ENCODE peak calls at places on chromosomes 13 and 19, in seven cellular contexts. W, V, U, S, M, N and D are unnamed samples.

GRCh38 chr19:44093931-44094765 is at the start of gene ZNF224:
- DNase-seq in W (peak; percentile 94), U (peak; percentile 89), M (peak; percentile 87), S (peak; percentile 93), N (peak; percentile 90), V (peak; percentile 95), D (peak; percentile 94)

GRCh38 chr19:49135686-49136085 is 16.3 kb downstream of the PPFIA3 start:
- DNase-seq in U (no peak), M (no peak), W (no peak), V (no peak), S (no peak), N (no peak), D (no peak)

GRCh38 chr19:42423462-42424344 is 3.5 kb downstream of the LIPE start:
- DNase-seq in V (peak; percentile 88), S (peak; percentile 88), N (peak; percentile 90), M (peak; percentile 88), W (peak; percentile 92), U (peak; percentile 86), D (peak; percentile 87)

GRCh38 chr19:48319647-48320537 is 5.5 kb upstream of the EMP3 start:
- DNase-seq in U (peak; percentile 63), M (peak; percentile 86), S (peak; percentile 91), V (peak; percentile 77), W (peak; percentile 90), N (peak; percentile 75), D (peak; percentile 86)

GRCh38 chr19:48480476-48481190 is 11.5 kb downstream of the CYTH2 start:
- DNase-seq in N (no peak), U (no peak), M (peak; percentile 64), S (no peak), W (no peak), V (peak; percentile 52), D (peak; percentile 88)

GRCh38 chr13:51158923-51159322 is 47.8 kb upstream of the C13orf42 start:
- DNase-seq in V (peak; percentile 9), M (no peak), U (no peak), S (no peak), N (no peak), W (no peak), D (no peak)

GRCh38 chr19:55653651-55654322 is 1.0 kb upstream of the U2AF2 start:
- DNase-seq in N (peak; percentile 99), M (peak; percentile 98), V (peak; percentile 99), S (peak; percentile 98), W (peak; percentile 99), U (peak; percentile 96), D (peak; percentile 99)

GRCh38 chr13:80012281-80012680 is 328.6 kb downstream of the SPRY2 start:
- DNase-seq in S (no peak), N (no peak), V (peak; percentile 42), U (no peak), W (no peak), M (no peak), D (peak; percentile 37)

GRCh38 chr13:34750078-34750703 is 191.9 kb upstream of the NBEA start:
- DNase-seq in U (peak; percentile 28), V (no peak), M (peak; percentile 26), N (no peak), W (no peak), S (peak; percentile 44), D (no peak)

GRCh38 chr19:46493236-46494114 is 2.2 kb downstream of the PNMA8B start:
- DNase-seq in V (no peak), U (no peak), S (peak; percentile 55), N (no peak), M (peak; percentile 55), W (peak; percentile 72), D (peak; percentile 81)

GRCh38 chr13:102550507-102550906 is 46.3 kb upstream of the TPP2 start:
- DNase-seq in V (no peak), S (no peak), U (no peak), N (no peak), M (no peak), W (no peak), D (no peak)

GRCh38 chr19:33737704-33738103 is 59.0 kb upstream of the KCTD15 start:
- DNase-seq in N (no peak), W (no peak), S (no peak), M (no peak), V (no peak), U (no peak), D (no peak)

GRCh38 chr13:109206616-109207015 is 577.2 kb downstream of the MYO16 start:
- DNase-seq in V (no peak), M (no peak), S (no peak), U (no peak), W (no peak), N (no peak), D (no peak)

GRCh38 chr13:103036268-103036667 is 29.9 kb downstream of the SLC10A2 start:
- DNase-seq in M (no peak), V (no peak), N (no peak), W (no peak), U (no peak), S (no peak), D (no peak)

DNA sequence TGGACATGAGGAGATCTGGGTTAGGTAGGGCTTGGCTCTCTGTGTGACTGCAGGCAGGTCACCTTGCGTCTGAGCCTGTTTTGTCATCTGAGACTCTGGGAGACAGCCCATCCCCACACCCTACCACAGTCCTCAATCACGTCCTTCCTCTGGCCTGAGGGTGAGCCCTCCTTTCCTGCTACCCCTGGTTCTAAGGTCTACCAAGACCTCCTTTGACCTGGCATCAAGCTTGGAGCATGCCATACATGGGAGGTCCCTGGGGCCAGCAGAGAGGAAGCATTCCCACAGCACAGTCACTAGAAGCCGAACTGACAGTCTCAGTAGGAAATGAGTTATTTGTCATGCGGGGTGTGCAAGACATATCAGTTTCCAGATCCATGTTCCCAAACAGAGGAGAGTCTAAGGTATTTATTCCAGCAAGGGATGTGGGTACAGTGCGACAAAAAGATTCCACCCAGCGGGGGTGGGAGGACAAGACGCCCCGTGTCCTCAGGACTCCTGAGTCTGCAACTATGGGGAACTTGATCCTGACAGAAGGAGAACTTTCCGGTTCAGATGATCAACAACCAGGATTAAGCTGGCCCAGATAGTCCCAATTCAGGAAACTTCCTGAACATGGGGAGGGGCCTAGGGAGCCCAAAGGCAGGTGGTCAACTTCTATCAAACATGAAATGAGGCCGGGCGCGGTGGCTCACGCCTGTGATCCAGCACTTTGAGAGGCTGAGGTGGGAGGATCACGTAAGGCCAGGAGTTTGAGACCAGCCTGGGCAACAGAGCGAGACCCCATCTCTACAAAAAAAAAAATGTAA is 9.5 kb downstream of the ARRDC2 start:
- DNase-seq in N (no peak), V (peak; percentile 79), S (no peak), U (no peak), W (no peak), M (no peak), D (no peak)
- H3K27ac ChIP-seq in N (no peak overlapping the region), V (peak overlapping the region; percentile 61), S (peak overlapping the region; percentile 74), U (no peak overlapping the region), W (peak overlapping the region; percentile 84), M (peak overlapping the region; percentile 74), D (peak overlapping the region; percentile 75)

DNA sequence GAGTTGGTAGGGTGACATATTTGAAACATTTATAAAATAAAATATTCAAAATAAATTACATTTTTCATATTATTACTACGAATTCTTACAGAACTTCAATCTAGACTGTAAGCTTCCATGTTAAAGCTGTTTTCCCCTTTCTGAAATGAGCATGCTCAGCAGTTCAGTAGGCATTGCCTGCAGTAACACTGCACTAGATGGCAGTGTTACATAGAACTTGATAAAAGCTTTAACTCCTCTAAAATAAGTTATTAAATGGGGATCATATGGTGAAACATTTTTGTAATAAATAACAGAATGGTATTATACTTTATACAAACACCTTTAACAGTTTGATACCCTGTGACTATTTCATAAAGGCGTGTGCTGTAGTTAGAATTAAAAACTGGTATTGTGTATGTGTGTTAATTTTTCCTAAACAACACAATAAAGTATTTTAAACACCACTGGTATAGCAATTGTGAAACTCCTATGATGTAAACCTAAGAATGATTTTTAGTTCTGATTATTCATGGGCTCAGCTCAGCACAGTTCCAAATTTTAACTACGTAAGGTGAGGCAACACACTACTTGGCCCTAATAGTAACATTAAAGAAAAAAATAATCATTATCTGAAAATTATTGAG is 11.6 kb upstream of the GPR18 start:
- DNase-seq in M (no peak), U (peak; percentile 35), S (no peak), V (peak; percentile 71), W (no peak), N (peak; percentile 78), D (no peak)
- TF ChIP-seq CTCF in M (peak; percentile 81), U (peak; percentile 64), S (peak; percentile 70), V (peak; percentile 52), W (no peak), N (peak; percentile 93), D (peak; percentile 75)

DNA sequence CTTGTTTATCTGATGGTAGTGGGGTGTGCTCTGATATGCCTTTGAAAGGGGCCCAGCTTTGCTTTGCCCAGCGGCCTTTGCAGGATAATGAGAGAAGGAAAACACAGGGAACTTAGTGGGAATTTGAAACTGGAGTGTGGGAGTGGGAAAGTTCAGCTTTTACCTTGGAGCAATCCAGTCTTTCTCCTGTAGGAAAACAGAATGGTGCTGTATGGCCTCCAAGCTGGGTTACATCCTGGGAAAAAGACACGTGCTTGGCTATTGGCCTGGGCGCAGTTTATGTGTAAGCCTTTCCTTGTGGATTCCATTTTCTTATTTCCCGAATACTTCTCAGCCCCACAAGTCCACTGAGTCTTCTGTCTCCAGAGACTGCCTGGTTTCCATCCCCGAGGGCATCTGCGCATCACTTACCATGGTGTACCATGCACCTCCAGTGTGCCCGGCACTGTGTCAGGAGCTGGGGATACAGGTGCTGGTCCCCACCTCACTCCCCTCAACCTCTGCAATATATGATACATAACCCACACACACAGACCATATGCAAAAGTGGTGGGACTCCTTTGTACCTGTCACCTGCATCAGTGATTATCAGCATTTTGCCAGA is 31.5 kb downstream of the ACTN4 start:
- DNase-seq in S (no peak), M (no peak), N (no peak), W (no peak), U (no peak), V (no peak), D (no peak)
- H3K4me1 ChIP-seq in S (peaks cover 96% of the 10 kb centered on the region), M (peaks cover 97% of the 10 kb centered on the region), N (peaks cover 63% of the 10 kb centered on the region), W (no peaks in the 10 kb centered on the region), U (peaks cover 83% of the 10 kb centered on the region), V (peaks cover 61% of the 10 kb centered on the region), D (peaks cover 100% of the 10 kb centered on the region)

GRCh38 chr19:18663940-18664530 is 19.4 kb upstream of the CRTC1 start:
- DNase-seq in W (no peak), M (no peak), U (no peak), S (no peak), V (no peak), N (no peak), D (no peak)
- H3K27ac ChIP-seq in W (peak overlapping the region; percentile 84), M (no peak overlapping the region), U (no peak overlapping the region), S (no peak overlapping the region), V (no peak overlapping the region), N (no peak overlapping the region), D (no peak overlapping the region)